ENCODE peak calls at places on chromosomes 16 and 17, in nine cellular contexts. N is astrocyte of the cerebellum; V is CD8-positive, alpha-beta memory T cell; U is lower lobe of right lung; E is transverse colon; Y is PC-3; A is psoas muscle; K is ovary; B is heart right ventricle. T is an unnamed sample.

GRCh38 chr17:54452666-54453348 is 447.8 kb upstream of the TOM1L1 start:
- DNase-seq in N (no peak), V (no peak), U (no peak), E (no peak), Y (no peak), A (no peak), K (no peak), B (no peak), T (no peak)

GRCh38 chr16:88904676-88905365 is 38.4 kb upstream of the PABPN1L start:
- DNase-seq in N (no peak), V (no peak), U (no peak), E (no peak), Y (peak), A (no peak), K (no peak), B (no peak), T (no peak)

GRCh38 chr17:58277107-58277506 is 3.6 kb downstream of the MPO start:
- DNase-seq in N (no peak), V (no peak), U (no peak), E (no peak), Y (peak), A (no peak), K (no peak), B (no peak), T (no peak)

GRCh38 chr17:61002316-61002736 is 324.7 kb downstream of the BCAS3 start:
- DNase-seq in N (peak), V (peak), U (no peak), E (no peak), Y (peak), A (no peak), K (no peak), B (no peak), T (no peak)

GRCh38 chr17:38608648-38609047 is 2.9 kb upstream of the SRCIN1 start:
- DNase-seq in N (no peak), V (no peak), U (peak), E (peak), Y (peak), A (peak), K (no peak), B (no peak), T (no peak)

GRCh38 chr17:49456172-49456965 is 38.7 kb upstream of the NGFR start:
- DNase-seq in N (peak), V (no peak), U (no peak), E (no peak), Y (peak), A (no peak), K (no peak), B (no peak), T (peak)

GRCh38 chr16:88810166-88810867 is 1.4 kb downstream of the APRT start:
- DNase-seq in N (no peak), V (no peak), U (no peak), E (no peak), Y (peak), A (peak), K (no peak), B (no peak), T (no peak)

GRCh38 chr16:56625140-56625942 is at the start of gene MT1E:
- DNase-seq in N (no peak), V (peak), U (peak), E (peak), Y (no peak), A (peak), K (peak), B (peak), T (no peak)

GRCh38 chr16:19380316-19380715 is 37.4 kb upstream of the TMC5 start:
- DNase-seq in N (no peak), V (no peak), U (no peak), E (no peak), Y (no peak), A (no peak), K (no peak), B (no peak), T (no peak)

GRCh38 chr17:41975099-41976083 is 8.8 kb downstream of the CNP start:
- DNase-seq in N (no peak), V (no peak), U (peak), E (no peak), Y (no peak), A (peak), K (no peak), B (no peak), T (no peak)

GRCh38 chr16:87919681-87919994 is 16.7 kb downstream of the CA5A start:
- DNase-seq in N (no peak), V (no peak), U (no peak), E (no peak), Y (no peak), A (no peak), K (no peak), B (no peak), T (no peak)

GRCh38 chr16:80319181-80319580 is 221.6 kb upstream of the DYNLRB2 start:
- DNase-seq in N (no peak), V (no peak), U (no peak), E (no peak), Y (peak), A (no peak), K (no peak), B (no peak), T (no peak)

GRCh38 chr16:75532142-75532765 is 3.7 kb downstream of the CHST5 start:
- DNase-seq in N (no peak), V (no peak), U (no peak), E (no peak), Y (no peak), A (no peak), K (no peak), B (no peak), T (no peak)

GRCh38 chr16:58755989-58756649 is 22.0 kb upstream of the GOT2 start:
- DNase-seq in N (peak), V (peak), U (peak), E (peak), Y (peak), A (peak), K (peak), B (peak), T (no peak)

GRCh38 chr17:78883090-78883532 is 19.9 kb downstream of the CEP295NL start:
- DNase-seq in N (no peak), V (no peak), U (peak), E (peak), Y (peak), A (peak), K (peak), B (peak), T (peak)

GRCh38 chr16:88317619-88317977 is 65.2 kb upstream of the ZNF469 start:
- DNase-seq in N (no peak), V (no peak), U (no peak), E (no peak), Y (no peak), A (peak), K (no peak), B (no peak), T (peak)

GRCh38 chr17:19705771-19706770 is 10.3 kb downstream of the SLC47A2 start:
- DNase-seq in N (no peak), V (no peak), U (no peak), E (no peak), Y (no peak), A (no peak), K (no peak), B (no peak), T (no peak)

GRCh38 chr16:57823836-57824235 is 21.5 kb upstream of the KIFC3 start:
- DNase-seq in N (no peak), V (no peak), U (no peak), E (no peak), Y (peak), A (no peak), K (no peak), B (peak), T (no peak)

GRCh38 chr16:55944377-55944802 is 69.2 kb upstream of the CES5A start:
- DNase-seq in N (peak), V (peak), U (peak), E (peak), Y (peak), A (peak), K (peak), B (peak), T (no peak)

GRCh38 chr17:74768069-74768762 is 7.9 kb downstream of the NAT9 start:
- DNase-seq in N (no peak), V (no peak), U (no peak), E (no peak), Y (peak), A (peak), K (peak), B (peak), T (no peak)

GRCh38 chr17:46063239-46063638 is 64.2 kb downstream of the STH start:
- DNase-seq in N (no peak), V (no peak), U (no peak), E (no peak), Y (peak), A (no peak), K (no peak), B (no peak), T (peak)

GRCh38 chr17:2034806-2035548 is 5.0 kb downstream of the DPH1 start:
- DNase-seq in N (no peak), V (no peak), U (no peak), E (no peak), Y (no peak), A (no peak), K (no peak), B (no peak), T (no peak)

GRCh38 chr17:3545151-3545550 is 12.5 kb downstream of the TRPV3 start:
- DNase-seq in N (no peak), V (no peak), U (no peak), E (no peak), Y (no peak), A (no peak), K (no peak), B (no peak), T (no peak)

GRCh38 chr17:27945333-27945616 is 52.1 kb upstream of the LYRM9 start:
- DNase-seq in N (no peak), V (no peak), U (no peak), E (no peak), Y (no peak), A (no peak), K (no peak), B (no peak), T (no peak)

GRCh38 chr16:64089697-64090096 is 1032.2 kb downstream of the CDH11 start:
- DNase-seq in N (no peak), V (no peak), U (no peak), E (no peak), Y (peak), A (no peak), K (no peak), B (no peak), T (no peak)

GRCh38 chr17:8273884-8274444 is 14.5 kb upstream of the RANGRF start:
- DNase-seq in N (no peak), V (no peak), U (no peak), E (no peak), Y (no peak), A (no peak), K (no peak), B (no peak), T (no peak)

GRCh38 chr16:88274847-88275246 is 107.9 kb upstream of the ZNF469 start:
- DNase-seq in N (no peak), V (no peak), U (no peak), E (no peak), Y (no peak), A (peak), K (peak), B (no peak), T (no peak)

DNA sequence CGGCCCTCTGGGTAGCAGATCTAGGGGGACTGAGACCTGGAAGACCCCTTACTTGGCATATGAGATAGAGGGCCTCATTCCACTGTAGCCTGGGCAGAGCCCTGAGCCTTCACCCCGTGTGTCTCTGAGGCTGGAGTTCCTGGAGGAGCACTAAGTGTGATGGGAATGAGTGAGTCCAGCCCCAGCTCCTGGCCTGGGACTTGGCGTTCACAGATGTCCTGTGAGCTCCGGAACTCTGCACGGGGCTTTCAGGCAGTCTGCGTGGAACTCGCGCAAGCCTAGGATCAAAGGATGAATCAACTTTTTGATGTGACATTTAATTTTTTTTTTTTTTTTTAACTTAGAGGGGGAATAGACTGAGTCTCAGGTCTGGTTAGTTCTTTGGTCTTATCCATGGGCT is 1.8 kb downstream of the NKD1 start:
- DNase-seq in N (no peak), V (no peak), U (no peak), E (no peak), Y (no peak), A (no peak), K (peak), B (no peak), T (no peak)
- H3K4me3 ChIP-seq in N (no peak), V (no peak), U (peak), E (peak), Y (no peak), A (peak), K (peak), B (no peak), T (no peak)

DNA sequence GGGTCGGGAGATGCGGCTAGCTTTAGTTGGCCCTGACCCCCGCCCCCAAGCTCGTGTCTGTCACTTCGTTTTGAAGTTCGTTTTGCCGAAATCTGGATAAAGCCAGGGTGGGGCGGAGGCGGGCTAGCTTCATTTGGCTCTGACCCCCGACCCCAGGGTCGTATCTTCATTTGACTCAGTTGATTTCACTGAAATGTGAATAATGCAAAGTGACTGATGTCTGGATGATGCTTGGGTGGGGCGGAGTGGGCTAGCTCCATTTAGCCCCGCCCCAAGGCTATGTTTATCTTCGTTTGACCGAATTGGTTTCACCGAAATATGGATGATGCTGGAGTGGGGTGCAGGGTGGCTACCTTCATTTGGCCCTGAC is 667 bp downstream of the PSMD7 start:
- DNase-seq in N (no peak), V (peak), U (no peak), E (peak), Y (peak), A (peak), K (peak), B (no peak), T (no peak)
- H3K4me3 ChIP-seq in N (peak), V (peak), U (peak), E (peak), Y (peak), A (peak), K (peak), B (peak), T (peak)

DNA sequence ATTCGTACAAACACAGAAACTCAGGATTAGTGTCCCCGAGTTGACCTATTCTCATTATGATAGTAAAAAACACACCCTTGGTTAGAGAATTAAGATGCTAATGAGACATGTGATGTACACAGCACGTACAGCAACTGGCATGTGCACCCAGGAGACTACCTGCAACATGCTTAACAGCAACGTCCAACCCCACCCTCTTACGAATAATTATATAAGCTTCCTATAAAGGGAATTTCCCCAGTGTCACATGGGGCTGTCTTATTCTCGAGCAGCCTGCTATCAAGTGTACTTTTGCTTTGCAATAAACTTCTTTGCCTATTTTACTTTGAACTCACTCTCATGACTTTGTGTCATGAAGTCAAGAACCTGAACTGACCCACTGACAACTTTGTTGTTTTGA is 62.4 kb upstream of the PMFBP1 start:
- DNase-seq in N (no peak), V (no peak), U (no peak), E (no peak), Y (no peak), A (no peak), K (no peak), B (no peak), T (no peak)
- H3K4me3 ChIP-seq in N (no peak), V (no peak), U (no peak), E (no peak), Y (no peak), A (no peak), K (no peak), B (no peak), T (no peak)

GRCh38 chr16:84922351-84923135 is 88.8 kb downstream of the ZDHHC7 start:
- DNase-seq in N (no peak), V (no peak), U (peak), E (peak), Y (no peak), A (peak), K (peak), B (peak), T (no peak)
- H3K4me3 ChIP-seq in N (no peak), V (no peak), U (no peak), E (no peak), Y (no peak), A (no peak), K (no peak), B (no peak), T (no peak)

GRCh38 chr16:68490358-68490757 is 42.0 kb upstream of the SMPD3 start:
- DNase-seq in N (no peak), V (no peak), U (no peak), E (no peak), Y (no peak), A (no peak), K (no peak), B (no peak), T (no peak)

GRCh38 chr16:68492501-68493411 is 44.4 kb upstream of the SMPD3 start:
- DNase-seq in N (no peak), V (no peak), U (no peak), E (peak), Y (no peak), A (no peak), K (no peak), B (no peak), T (no peak)

GRCh38 chr16:68492151-68492500 is 43.8 kb upstream of the SMPD3 start:
- DNase-seq in N (no peak), V (no peak), U (no peak), E (no peak), Y (no peak), A (no peak), K (no peak), B (no peak), T (no peak)

GRCh38 chr16:68490829-68491575 is 42.7 kb upstream of the SMPD3 start:
- DNase-seq in N (peak), V (no peak), U (no peak), E (peak), Y (peak), A (no peak), K (no peak), B (no peak), T (peak)

DNA sequence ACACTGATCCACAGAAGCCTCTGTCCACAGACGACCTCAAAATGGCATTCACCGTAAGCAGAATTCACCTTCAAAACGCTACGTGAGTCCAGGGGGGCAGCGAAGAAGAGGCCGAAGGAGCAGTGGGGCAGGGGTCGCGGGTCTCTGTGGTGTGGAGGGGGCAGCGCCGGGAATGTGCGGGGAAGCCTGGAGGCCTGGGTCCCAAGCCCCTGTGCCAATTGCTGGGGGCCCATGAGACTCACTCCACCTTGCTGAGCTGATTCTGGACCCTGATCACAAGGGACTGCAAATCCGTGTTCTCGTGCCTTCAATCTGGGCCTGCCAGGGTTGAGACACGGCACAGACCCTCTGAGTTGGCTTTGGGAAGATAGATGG is 43.3 kb upstream of the SMPD3 start:
- DNase-seq in N (no peak), V (no peak), U (no peak), E (no peak), Y (no peak), A (no peak), K (no peak), B (no peak), T (no peak)
- H3K4me3 ChIP-seq in N (no peak), V (no peak), U (no peak), E (no peak), Y (no peak), A (no peak), K (no peak), B (no peak), T (no peak)

GRCh38 chr17:9647014-9647413 is 1.7 kb downstream of the USP43 start:
- DNase-seq in N (no peak), V (no peak), U (no peak), E (no peak), Y (peak), A (no peak), K (no peak), B (no peak), T (no peak)
- H3K4me3 ChIP-seq in N (peak), V (no peak), U (peak), E (peak), Y (peak), A (no peak), K (no peak), B (no peak), T (no peak)

GRCh38 chr16:11621539-11621919 is 34.8 kb upstream of the LITAF start:
- DNase-seq in N (no peak), V (no peak), U (no peak), E (no peak), Y (no peak), A (no peak), K (no peak), B (no peak), T (no peak)
- H3K4me3 ChIP-seq in N (no peak), V (peak), U (peak), E (peak), Y (no peak), A (peak), K (peak), B (peak), T (no peak)

T was measured in BJ.